ENCODE peak calls at places on chromosomes 4 and X, in nine cellular contexts. One of them, this sample, is unnamed.

GRCh38 chrX:8738588-8739189 is 6.8 kb upstream of the ANOS1 start:
- DNase-seq in GM12892: no peak
- DNase-seq in GM12878: no peak
- DNase-seq in stomach: peak; percentile 59
- DNase-seq in transverse colon: peak; percentile 22
- DNase-seq in sigmoid colon: no peak
- DNase-seq in spleen: no peak
- DNase-seq in K562: peak; percentile 10
- DNase-seq in endothelial cell of umbilical vein: peak; percentile 33
- DNase-seq in this sample: no peak

GRCh38 chr4:150436598-150437370 is 145.2 kb upstream of the MAB21L2 start:
- DNase-seq in K562: no peak
- DNase-seq in GM12892: no peak
- DNase-seq in endothelial cell of umbilical vein: no peak
- DNase-seq in sigmoid colon: no peak
- DNase-seq in transverse colon: no peak
- DNase-seq in spleen: no peak
- DNase-seq in GM12878: no peak
- DNase-seq in stomach: no peak
- DNase-seq in this sample: no peak

GRCh38 chrX:49260221-49260985 is 4.1 kb downstream of the FOXP3 start:
- DNase-seq in endothelial cell of umbilical vein: no peak
- DNase-seq in sigmoid colon: no peak
- DNase-seq in K562: peak; percentile 11
- DNase-seq in stomach: no peak
- DNase-seq in spleen: peak; percentile 51
- DNase-seq in transverse colon: no peak
- DNase-seq in GM12892: no peak
- DNase-seq in GM12878: no peak
- DNase-seq in this sample: no peak

GRCh38 chr4:68299492-68300457 is 50.1 kb downstream of the YTHDC1 start:
- DNase-seq in GM12892: no peak
- DNase-seq in transverse colon: no peak
- DNase-seq in endothelial cell of umbilical vein: no peak
- DNase-seq in spleen: no peak
- DNase-seq in K562: no peak
- DNase-seq in GM12878: no peak
- DNase-seq in stomach: no peak
- DNase-seq in sigmoid colon: no peak
- DNase-seq in this sample: no peak

GRCh38 chr4:10079951-10080873 is 36.4 kb downstream of the WDR1 start:
- DNase-seq in endothelial cell of umbilical vein: no peak
- DNase-seq in sigmoid colon: peak; percentile 62
- DNase-seq in GM12892: peak; percentile 7
- DNase-seq in stomach: peak; percentile 18
- DNase-seq in spleen: peak; percentile 60
- DNase-seq in GM12878: no peak
- DNase-seq in K562: no peak
- DNase-seq in transverse colon: no peak
- DNase-seq in this sample: no peak

GRCh38 chr4:85498068-85498733 is 23.3 kb downstream of the ARHGAP24 start:
- DNase-seq in sigmoid colon: peak; percentile 78
- DNase-seq in endothelial cell of umbilical vein: no peak
- DNase-seq in transverse colon: peak; percentile 40
- DNase-seq in GM12878: peak; percentile 40
- DNase-seq in GM12892: peak; percentile 11
- DNase-seq in spleen: peak; percentile 86
- DNase-seq in stomach: peak; percentile 61
- DNase-seq in K562: no peak
- DNase-seq in this sample: no peak

GRCh38 chr4:156889616-156890594 is 81.7 kb downstream of the PDGFC start:
- DNase-seq in spleen: no peak
- DNase-seq in K562: no peak
- DNase-seq in sigmoid colon: peak; percentile 74
- DNase-seq in endothelial cell of umbilical vein: no peak
- DNase-seq in GM12878: no peak
- DNase-seq in GM12892: no peak
- DNase-seq in stomach: no peak
- DNase-seq in transverse colon: no peak
- DNase-seq in this sample: no peak

GRCh38 chr4:90715242-90715641 is 588.0 kb downstream of the CCSER1 start:
- DNase-seq in spleen: no peak
- DNase-seq in transverse colon: no peak
- DNase-seq in K562: no peak
- DNase-seq in stomach: no peak
- DNase-seq in sigmoid colon: no peak
- DNase-seq in GM12878: no peak
- DNase-seq in endothelial cell of umbilical vein: no peak
- DNase-seq in GM12892: no peak
- DNase-seq in this sample: no peak

GRCh38 chrX:72142931-72143709 is 11.4 kb upstream of the RTL5 start:
- DNase-seq in stomach: no peak
- DNase-seq in transverse colon: no peak
- DNase-seq in sigmoid colon: no peak
- DNase-seq in GM12878: no peak
- DNase-seq in K562: no peak
- DNase-seq in GM12892: no peak
- DNase-seq in endothelial cell of umbilical vein: no peak
- DNase-seq in spleen: no peak
- DNase-seq in this sample: no peak

GRCh38 chrX:104343408-104344129 is 88.8 kb upstream of the ESX1 start:
- DNase-seq in spleen: no peak
- DNase-seq in transverse colon: peak; percentile 60
- DNase-seq in GM12878: peak; percentile 7
- DNase-seq in sigmoid colon: no peak
- DNase-seq in K562: peak; percentile 23
- DNase-seq in GM12892: no peak
- DNase-seq in endothelial cell of umbilical vein: peak; percentile 87
- DNase-seq in stomach: peak; percentile 38
- DNase-seq in this sample: no peak

GRCh38 chr4:101346562-101347266 is 612 bp downstream of the PPP3CA start:
- DNase-seq in GM12892: peak; percentile 37
- DNase-seq in GM12878: no peak
- DNase-seq in endothelial cell of umbilical vein: peak; percentile 68
- DNase-seq in sigmoid colon: peak; percentile 82
- DNase-seq in transverse colon: peak; percentile 63
- DNase-seq in stomach: peak; percentile 59
- DNase-seq in spleen: peak; percentile 92
- DNase-seq in K562: peak; percentile 33
- DNase-seq in this sample: no peak
- TF ChIP-seq POLR2A in GM12892: no peak
- TF ChIP-seq POLR2A in GM12878: no peak
- TF ChIP-seq POLR2A in endothelial cell of umbilical vein: no peak
- TF ChIP-seq POLR2A in sigmoid colon: no peak
- TF ChIP-seq POLR2A in transverse colon: no peak
- TF ChIP-seq POLR2A in stomach: no peak
- TF ChIP-seq POLR2A in spleen: no peak
- TF ChIP-seq POLR2A in K562: no peak
- TF ChIP-seq POLR2A in this sample: no peak

GRCh38 chrX:79366556-79366887 is 612 bp downstream of the ITM2A start:
- DNase-seq in stomach: no peak
- DNase-seq in spleen: no peak
- DNase-seq in endothelial cell of umbilical vein: no peak
- DNase-seq in K562: no peak
- DNase-seq in GM12878: no peak
- DNase-seq in GM12892: no peak
- DNase-seq in transverse colon: no peak
- DNase-seq in sigmoid colon: no peak
- DNase-seq in this sample: no peak

GRCh38 chrX:79365591-79365990 is 1.5 kb downstream of the ITM2A start:
- DNase-seq in stomach: no peak
- DNase-seq in transverse colon: no peak
- DNase-seq in GM12878: no peak
- DNase-seq in endothelial cell of umbilical vein: no peak
- DNase-seq in K562: no peak
- DNase-seq in spleen: no peak
- DNase-seq in GM12892: no peak
- DNase-seq in sigmoid colon: no peak
- DNase-seq in this sample: no peak

GRCh38 chrX:79369871-79370270 is 2.7 kb upstream of the ITM2A start:
- DNase-seq in K562: no peak
- DNase-seq in endothelial cell of umbilical vein: no peak
- DNase-seq in spleen: no peak
- DNase-seq in GM12878: no peak
- DNase-seq in GM12892: no peak
- DNase-seq in stomach: no peak
- DNase-seq in transverse colon: no peak
- DNase-seq in sigmoid colon: no peak
- DNase-seq in this sample: no peak

GRCh38 chrX:79367907-79368306 is 773 bp upstream of the ITM2A start:
- DNase-seq in stomach: no peak
- DNase-seq in sigmoid colon: no peak
- DNase-seq in K562: peak; percentile 4
- DNase-seq in GM12892: no peak
- DNase-seq in spleen: no peak
- DNase-seq in GM12878: no peak
- DNase-seq in transverse colon: no peak
- DNase-seq in endothelial cell of umbilical vein: no peak
- DNase-seq in this sample: no peak

GRCh38 chrX:79366888-79367749 is at the start of gene ITM2A:
- DNase-seq in GM12892: peak; percentile 8
- DNase-seq in endothelial cell of umbilical vein: peak; percentile 0
- DNase-seq in K562: peak; percentile 49
- DNase-seq in sigmoid colon: peak; percentile 61
- DNase-seq in GM12878: no peak
- DNase-seq in spleen: peak; percentile 87
- DNase-seq in transverse colon: peak; percentile 34
- DNase-seq in stomach: peak; percentile 34
- DNase-seq in this sample: no peak
- TF ChIP-seq POLR2AphosphoS5 in GM12892: no peak
- TF ChIP-seq POLR2AphosphoS5 in endothelial cell of umbilical vein: no peak
- TF ChIP-seq POLR2AphosphoS5 in K562: peak; percentile 71
- TF ChIP-seq POLR2AphosphoS5 in sigmoid colon: no peak
- TF ChIP-seq POLR2AphosphoS5 in GM12878: no peak
- TF ChIP-seq POLR2AphosphoS5 in spleen: peak; percentile 49
- TF ChIP-seq POLR2AphosphoS5 in transverse colon: no peak
- TF ChIP-seq POLR2AphosphoS5 in stomach: peak; percentile 2
- TF ChIP-seq POLR2AphosphoS5 in this sample: peak; percentile 44

DNA sequence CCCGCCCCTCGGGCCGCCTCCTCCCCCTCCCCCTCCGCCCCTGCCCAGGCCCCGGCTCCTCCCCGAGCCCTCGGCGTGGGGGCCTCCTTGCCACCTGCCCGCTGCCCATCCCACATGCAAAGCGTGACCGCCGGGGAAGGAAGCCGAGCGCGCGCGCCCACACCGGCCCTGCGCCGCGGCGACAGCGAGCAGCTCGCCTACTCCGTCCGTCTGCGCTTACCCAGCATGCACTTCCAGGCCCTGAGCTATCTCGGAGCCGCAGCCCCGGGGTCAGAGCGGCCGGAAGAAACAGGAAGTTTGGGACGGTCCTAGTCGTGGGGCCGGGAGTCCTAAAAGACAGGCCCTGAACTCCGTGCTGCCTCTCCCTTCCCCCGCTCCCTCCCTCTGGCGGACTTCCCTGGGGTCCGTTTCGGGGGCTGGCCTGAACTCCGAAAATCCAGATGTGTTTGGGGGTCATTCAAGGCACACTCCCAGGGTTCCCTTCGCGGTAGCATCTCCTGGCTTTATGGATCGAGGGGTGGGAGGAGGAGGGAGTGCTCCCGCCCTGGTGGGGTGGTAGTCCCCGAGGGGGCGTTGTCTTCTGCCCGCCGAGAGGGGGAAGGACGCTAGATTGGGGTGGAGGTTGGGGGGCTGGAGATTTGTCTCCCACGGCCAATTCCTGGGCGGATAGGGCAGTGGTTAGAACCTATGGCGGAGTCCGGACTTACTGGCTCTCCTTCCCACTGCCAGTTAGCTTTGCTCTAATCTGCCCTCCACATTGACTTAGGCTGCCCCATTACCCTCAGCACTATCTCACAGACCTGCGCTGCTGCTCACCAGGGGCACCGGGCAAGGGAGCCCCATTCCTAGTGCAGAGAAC is 25.0 kb upstream of the BCORL1 start:
- DNase-seq in GM12878: peak; percentile 34
- DNase-seq in endothelial cell of umbilical vein: peak; percentile 18
- DNase-seq in sigmoid colon: peak; percentile 73
- DNase-seq in transverse colon: peak; percentile 78
- DNase-seq in spleen: peak; percentile 95
- DNase-seq in K562: peak; percentile 80
- DNase-seq in GM12892: peak; percentile 70
- DNase-seq in stomach: peak; percentile 70
- DNase-seq in this sample: no peak
- TF ChIP-seq POLR2A in GM12878: peak; percentile 78
- TF ChIP-seq POLR2A in endothelial cell of umbilical vein: no peak
- TF ChIP-seq POLR2A in sigmoid colon: no peak
- TF ChIP-seq POLR2A in transverse colon: peak; percentile 57
- TF ChIP-seq POLR2A in spleen: no peak
- TF ChIP-seq POLR2A in K562: peak; percentile 80
- TF ChIP-seq POLR2A in GM12892: peak; percentile 63
- TF ChIP-seq POLR2A in stomach: no peak
- TF ChIP-seq POLR2A in this sample: no peak

GRCh38 chr4:152901205-152901604 is 34.9 kb upstream of the FHDC1 start:
- DNase-seq in GM12878: no peak
- DNase-seq in stomach: no peak
- DNase-seq in endothelial cell of umbilical vein: no peak
- DNase-seq in spleen: no peak
- DNase-seq in K562: no peak
- DNase-seq in GM12892: no peak
- DNase-seq in sigmoid colon: no peak
- DNase-seq in transverse colon: no peak
- DNase-seq in this sample: no peak

GRCh38 chr4:152903658-152904057 is 32.5 kb upstream of the FHDC1 start:
- DNase-seq in GM12878: no peak
- DNase-seq in stomach: no peak
- DNase-seq in endothelial cell of umbilical vein: no peak
- DNase-seq in sigmoid colon: no peak
- DNase-seq in spleen: no peak
- DNase-seq in transverse colon: no peak
- DNase-seq in GM12892: no peak
- DNase-seq in K562: no peak
- DNase-seq in this sample: no peak

GRCh38 chr4:152894673-152895072 is 41.5 kb upstream of the FHDC1 start:
- DNase-seq in transverse colon: no peak
- DNase-seq in K562: no peak
- DNase-seq in spleen: no peak
- DNase-seq in sigmoid colon: no peak
- DNase-seq in GM12878: no peak
- DNase-seq in stomach: no peak
- DNase-seq in endothelial cell of umbilical vein: no peak
- DNase-seq in GM12892: no peak
- DNase-seq in this sample: no peak

GRCh38 chr4:152896819-152897218 is 39.3 kb upstream of the FHDC1 start:
- DNase-seq in sigmoid colon: no peak
- DNase-seq in transverse colon: no peak
- DNase-seq in endothelial cell of umbilical vein: no peak
- DNase-seq in K562: no peak
- DNase-seq in spleen: no peak
- DNase-seq in stomach: no peak
- DNase-seq in GM12892: no peak
- DNase-seq in GM12878: no peak
- DNase-seq in this sample: no peak

DNA sequence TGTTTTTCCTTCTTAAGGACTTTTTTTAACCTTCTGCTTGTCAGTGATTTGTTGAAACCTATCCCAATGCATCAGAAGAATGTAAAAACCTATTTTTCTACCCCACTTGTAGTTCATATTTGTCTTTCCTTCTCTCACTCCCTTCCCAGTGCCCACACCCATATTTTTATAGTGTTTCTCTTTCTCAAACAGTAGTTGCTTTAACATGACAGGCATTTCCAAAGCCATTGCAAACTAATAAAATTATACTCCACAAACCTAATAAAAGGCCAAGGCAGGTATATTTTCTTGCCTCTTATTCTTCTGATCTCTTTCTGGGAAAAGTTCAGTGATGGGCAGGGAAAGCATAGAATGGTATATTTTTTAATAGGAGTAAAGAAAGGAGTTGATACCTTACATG is 35.7 kb upstream of the FHDC1 start:
- DNase-seq in stomach: no peak
- DNase-seq in GM12878: no peak
- DNase-seq in GM12892: no peak
- DNase-seq in endothelial cell of umbilical vein: no peak
- DNase-seq in sigmoid colon: no peak
- DNase-seq in spleen: no peak
- DNase-seq in K562: no peak
- DNase-seq in transverse colon: no peak
- DNase-seq in this sample: no peak
- TF ChIP-seq POLR2AphosphoS5 in stomach: no peak
- TF ChIP-seq POLR2AphosphoS5 in GM12878: no peak
- TF ChIP-seq POLR2AphosphoS5 in GM12892: no peak
- TF ChIP-seq POLR2AphosphoS5 in endothelial cell of umbilical vein: no peak
- TF ChIP-seq POLR2AphosphoS5 in sigmoid colon: no peak
- TF ChIP-seq POLR2AphosphoS5 in spleen: no peak
- TF ChIP-seq POLR2AphosphoS5 in K562: no peak
- TF ChIP-seq POLR2AphosphoS5 in transverse colon: no peak
- TF ChIP-seq POLR2AphosphoS5 in this sample: no peak